ENCODE peak calls at places on chromosomes 4 and X, in four cellular contexts. One of them, this sample, is unnamed.

GRCh38 chr4:183738961-183739360 is 79.9 kb downstream of the TRAPPC11 start:
- DNase-seq in adrenal gland: no peak
- DNase-seq in uterus: no peak
- DNase-seq in mesendoderm: no peak
- DNase-seq in this sample: no peak

GRCh38 chr4:90727938-90728337 is 600.7 kb downstream of the CCSER1 start:
- DNase-seq in adrenal gland: no peak
- DNase-seq in uterus: no peak
- DNase-seq in mesendoderm: peak
- DNase-seq in this sample: peak

GRCh38 chr4:14835708-14836107 is 166.6 kb upstream of the CPEB2 start:
- DNase-seq in adrenal gland: peak
- DNase-seq in uterus: no peak
- DNase-seq in mesendoderm: no peak
- DNase-seq in this sample: no peak

GRCh38 chr4:143358923-143359694 is 22.4 kb downstream of the GAB1 start:
- DNase-seq in adrenal gland: no peak
- DNase-seq in uterus: no peak
- DNase-seq in mesendoderm: no peak
- DNase-seq in this sample: no peak

GRCh38 chrX:56313308-56313707 is 81.2 kb downstream of the KLF8 start:
- DNase-seq in adrenal gland: no peak
- DNase-seq in uterus: no peak
- DNase-seq in mesendoderm: no peak
- DNase-seq in this sample: no peak

GRCh38 chr4:139243448-139244365 is 36.3 kb downstream of the MGARP start:
- DNase-seq in adrenal gland: peak
- DNase-seq in uterus: no peak
- DNase-seq in mesendoderm: no peak
- DNase-seq in this sample: peak

GRCh38 chrX:24169211-24169610 is 19.7 kb downstream of the ZFX start:
- DNase-seq in adrenal gland: no peak
- DNase-seq in uterus: no peak
- DNase-seq in mesendoderm: no peak
- DNase-seq in this sample: no peak

GRCh38 chr4:34138385-34138784 is 2105.9 kb downstream of the ARAP2 start:
- DNase-seq in adrenal gland: no peak
- DNase-seq in uterus: no peak
- DNase-seq in mesendoderm: no peak
- DNase-seq in this sample: no peak

GRCh38 chr4:110612631-110613269 is 10.1 kb downstream of the PITX2 start:
- DNase-seq in adrenal gland: no peak
- DNase-seq in uterus: no peak
- DNase-seq in mesendoderm: peak
- DNase-seq in this sample: no peak

GRCh38 chr4:78308517-78308916 is 243.1 kb upstream of the ANXA3 start:
- DNase-seq in adrenal gland: no peak
- DNase-seq in uterus: no peak
- DNase-seq in mesendoderm: no peak
- DNase-seq in this sample: no peak

GRCh38 chr4:139725236-139725635 is 59.6 kb downstream of the MGST2 start:
- DNase-seq in adrenal gland: no peak
- DNase-seq in uterus: no peak
- DNase-seq in mesendoderm: no peak
- DNase-seq in this sample: no peak

GRCh38 chr4:76709454-76709853 is 188.5 kb downstream of the SOWAHB start:
- DNase-seq in adrenal gland: no peak
- DNase-seq in uterus: no peak
- DNase-seq in mesendoderm: no peak
- DNase-seq in this sample: peak

DNA sequence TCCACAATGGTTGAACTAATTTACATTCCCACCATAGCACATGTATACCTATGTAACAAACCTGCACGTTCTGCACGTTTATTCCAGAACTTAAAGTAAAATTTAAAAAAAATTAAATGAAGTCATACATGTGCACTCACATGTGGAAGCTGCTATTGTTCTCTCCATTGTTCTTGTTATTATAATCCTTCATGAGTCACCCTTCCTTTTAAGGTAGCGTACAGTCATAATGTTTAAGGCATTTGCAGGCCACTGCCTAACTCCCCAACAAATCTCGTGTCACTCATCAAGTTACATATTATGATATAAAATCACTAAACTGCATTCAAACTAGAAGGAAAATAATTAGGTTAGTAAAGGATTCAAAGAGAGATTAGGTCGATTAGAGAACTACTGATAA is 63.6 kb downstream of the SLC7A11 start:
- DNase-seq in adrenal gland: no peak
- DNase-seq in uterus: no peak
- DNase-seq in mesendoderm: no peak
- DNase-seq in this sample: peak
- H3K4me3 ChIP-seq in adrenal gland: no peak
- H3K4me3 ChIP-seq in uterus: no peak
- H3K4me3 ChIP-seq in mesendoderm: no peak
- H3K4me3 ChIP-seq in this sample: no peak

GRCh38 chr4:104421576-104421975 is 73.1 kb downstream of the CXXC4 start:
- DNase-seq in adrenal gland: no peak
- DNase-seq in uterus: no peak
- DNase-seq in mesendoderm: peak
- DNase-seq in this sample: no peak

GRCh38 chr4:104425003-104425402 is 69.7 kb downstream of the CXXC4 start:
- DNase-seq in adrenal gland: no peak
- DNase-seq in uterus: no peak
- DNase-seq in mesendoderm: no peak
- DNase-seq in this sample: no peak

GRCh38 chr4:104420766-104421165 is 73.9 kb downstream of the CXXC4 start:
- DNase-seq in adrenal gland: no peak
- DNase-seq in uterus: no peak
- DNase-seq in mesendoderm: peak
- DNase-seq in this sample: no peak

GRCh38 chr4:104425948-104426347 is 68.7 kb downstream of the CXXC4 start:
- DNase-seq in adrenal gland: no peak
- DNase-seq in uterus: no peak
- DNase-seq in mesendoderm: no peak
- DNase-seq in this sample: no peak

GRCh38 chr4:104424368-104424921 is 70.2 kb downstream of the CXXC4 start:
- DNase-seq in adrenal gland: no peak
- DNase-seq in uterus: no peak
- DNase-seq in mesendoderm: no peak
- DNase-seq in this sample: no peak
- H3K4me3 ChIP-seq in adrenal gland: no peak
- H3K4me3 ChIP-seq in uterus: no peak
- H3K4me3 ChIP-seq in mesendoderm: no peak
- H3K4me3 ChIP-seq in this sample: no peak

DNA sequence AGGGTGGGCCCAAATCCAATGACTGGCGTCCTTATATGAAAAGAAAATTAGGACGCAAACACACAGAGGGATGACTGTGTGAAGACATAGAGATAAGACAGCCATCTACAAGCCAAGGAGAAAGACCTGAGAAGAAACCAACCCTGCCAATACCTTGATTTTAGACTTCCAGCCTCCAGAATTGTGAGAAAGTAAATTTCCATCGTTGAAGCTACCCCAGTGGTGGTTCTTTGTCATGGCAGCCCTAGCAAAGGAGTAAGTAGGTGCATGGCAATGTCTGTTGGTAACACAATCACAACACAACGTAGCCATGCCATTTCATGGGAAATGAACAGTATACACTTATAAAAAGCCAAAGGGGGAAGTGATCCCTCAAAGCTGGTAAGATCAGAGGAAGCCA is 25.3 kb downstream of the SMIM20 start:
- DNase-seq in adrenal gland: no peak
- DNase-seq in uterus: no peak
- DNase-seq in mesendoderm: no peak
- DNase-seq in this sample: no peak
- H3K4me3 ChIP-seq in adrenal gland: no peak
- H3K4me3 ChIP-seq in uterus: no peak
- H3K4me3 ChIP-seq in mesendoderm: no peak
- H3K4me3 ChIP-seq in this sample: no peak

DNA sequence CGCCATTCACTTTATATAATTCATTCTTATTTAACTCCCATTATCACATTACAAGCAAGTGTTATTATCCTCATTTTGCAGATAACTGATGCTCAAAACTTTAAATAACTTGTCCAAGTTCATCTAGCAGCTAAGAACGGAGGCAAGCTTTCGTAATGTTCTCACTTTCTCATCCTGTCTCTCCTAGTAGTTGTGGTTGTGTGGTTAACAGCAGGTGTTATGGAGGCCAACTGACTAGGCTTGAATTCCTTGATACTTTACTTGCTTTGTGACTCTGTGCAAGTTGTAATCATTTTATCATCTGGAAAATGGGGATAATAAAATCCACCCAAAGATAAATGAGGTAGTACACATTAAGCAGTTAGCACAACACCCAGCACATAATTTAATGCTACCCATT is 109.9 kb upstream of the PTPN13 start:
- DNase-seq in adrenal gland: no peak
- DNase-seq in uterus: no peak
- DNase-seq in mesendoderm: no peak
- DNase-seq in this sample: no peak
- H3K4me3 ChIP-seq in adrenal gland: no peak
- H3K4me3 ChIP-seq in uterus: no peak
- H3K4me3 ChIP-seq in mesendoderm: no peak
- H3K4me3 ChIP-seq in this sample: no peak

GRCh38 chr4:1767770-1768366 is 25.2 kb upstream of the FGFR3 start:
- DNase-seq in adrenal gland: peak
- DNase-seq in uterus: no peak
- DNase-seq in mesendoderm: peak
- DNase-seq in this sample: no peak

GRCh38 chr4:1765409-1766335 is 27.4 kb upstream of the FGFR3 start:
- DNase-seq in adrenal gland: no peak
- DNase-seq in uterus: no peak
- DNase-seq in mesendoderm: peak
- DNase-seq in this sample: no peak

GRCh38 chr4:1767058-1767769 is 25.9 kb upstream of the FGFR3 start:
- DNase-seq in adrenal gland: no peak
- DNase-seq in uterus: no peak
- DNase-seq in mesendoderm: peak
- DNase-seq in this sample: no peak

GRCh38 chr4:1764670-1765069 is 28.4 kb upstream of the FGFR3 start:
- DNase-seq in adrenal gland: no peak
- DNase-seq in uterus: no peak
- DNase-seq in mesendoderm: no peak
- DNase-seq in this sample: no peak

DNA sequence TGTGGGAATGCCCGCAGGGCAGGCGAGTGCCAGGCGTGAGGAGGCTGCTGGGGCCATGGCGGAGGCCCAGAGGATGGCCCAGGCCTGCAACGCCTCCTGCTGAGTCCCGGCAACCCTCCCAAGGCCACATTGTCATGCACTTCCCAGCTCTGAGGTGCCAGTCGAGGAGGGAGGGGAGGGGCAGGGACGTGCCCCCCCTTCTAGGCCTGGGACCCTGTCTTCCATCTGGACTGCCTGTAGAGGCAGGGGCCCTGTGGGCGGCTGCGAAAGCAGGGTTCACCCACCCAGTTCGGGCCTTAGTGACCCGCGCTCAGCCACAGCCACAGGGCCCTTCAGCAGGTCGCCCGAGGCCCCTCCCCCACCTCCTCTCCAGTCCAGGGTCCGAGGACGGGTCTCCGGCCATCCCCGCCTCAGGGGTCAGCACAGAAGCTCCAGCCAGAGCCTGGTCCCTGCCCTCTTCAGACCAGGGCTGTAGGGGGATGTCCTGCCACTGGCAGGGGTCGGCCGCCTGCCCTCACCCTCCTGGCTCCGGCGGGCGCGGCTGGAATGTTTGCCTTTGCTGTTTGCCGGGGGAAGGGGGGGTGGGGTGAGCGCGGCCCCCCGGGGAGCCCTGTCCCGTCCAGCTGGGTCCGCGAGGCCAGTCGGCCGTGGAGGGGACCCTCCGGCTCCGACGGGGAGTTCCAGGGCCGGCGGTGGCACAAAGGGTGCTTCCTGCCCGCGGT is 26.6 kb upstream of the FGFR3 start:
- DNase-seq in adrenal gland: peak
- DNase-seq in uterus: no peak
- DNase-seq in mesendoderm: peak
- DNase-seq in this sample: no peak
- H3K4me3 ChIP-seq in adrenal gland: no peak
- H3K4me3 ChIP-seq in uterus: no peak
- H3K4me3 ChIP-seq in mesendoderm: no peak
- H3K4me3 ChIP-seq in this sample: no peak

GRCh38 chr4:88533088-88533790 is 9.7 kb upstream of the PYURF start:
- DNase-seq in adrenal gland: no peak
- DNase-seq in uterus: no peak
- DNase-seq in mesendoderm: peak
- DNase-seq in this sample: no peak

GRCh38 chr4:88537725-88538124 is 14.1 kb upstream of the PYURF start:
- DNase-seq in adrenal gland: no peak
- DNase-seq in uterus: no peak
- DNase-seq in mesendoderm: no peak
- DNase-seq in this sample: no peak

GRCh38 chr4:88531549-88531948 is 8.0 kb upstream of the PYURF start:
- DNase-seq in adrenal gland: no peak
- DNase-seq in uterus: no peak
- DNase-seq in mesendoderm: no peak
- DNase-seq in this sample: no peak

GRCh38 chr4:88535090-88535755 is 11.6 kb upstream of the PYURF start:
- DNase-seq in adrenal gland: no peak
- DNase-seq in uterus: no peak
- DNase-seq in mesendoderm: no peak
- DNase-seq in this sample: no peak

DNA sequence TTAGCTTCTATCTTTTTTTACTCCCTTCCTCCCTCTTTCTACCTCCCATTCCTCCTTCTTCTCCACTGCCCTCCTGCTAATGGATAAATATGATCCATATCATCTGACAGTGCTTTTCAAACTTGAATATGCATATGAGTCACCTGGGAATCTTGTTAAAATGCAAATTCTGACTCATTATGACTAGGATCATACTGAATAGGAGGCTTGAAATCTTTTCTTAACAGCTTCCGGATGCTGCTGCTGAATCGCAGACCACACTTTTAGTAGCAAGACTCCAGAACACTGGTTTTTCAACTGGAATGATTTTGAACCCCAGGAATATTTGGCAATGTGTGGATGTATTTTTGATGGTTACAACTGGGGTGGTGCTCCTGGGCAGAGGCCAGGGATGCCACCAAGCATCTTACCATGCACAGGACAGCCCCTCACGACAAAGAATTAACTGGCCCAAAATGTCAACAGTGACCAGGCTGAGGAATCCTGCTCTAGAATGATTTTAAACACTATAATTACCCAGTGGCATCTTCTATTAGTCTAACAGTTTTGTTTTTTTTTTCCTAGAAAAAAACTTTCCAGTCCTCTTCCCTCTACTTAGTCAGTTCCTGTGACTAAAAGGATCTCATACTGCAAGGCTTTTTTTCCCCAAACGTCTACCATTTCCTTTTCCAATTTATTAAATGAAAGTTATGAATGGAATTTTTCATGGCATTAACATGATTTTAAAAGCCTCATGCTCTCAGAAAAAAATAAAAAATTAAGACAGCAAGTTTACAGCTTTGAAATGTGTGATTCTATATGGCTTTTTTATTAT is 10.6 kb upstream of the PYURF start:
- DNase-seq in adrenal gland: no peak
- DNase-seq in uterus: no peak
- DNase-seq in mesendoderm: peak
- DNase-seq in this sample: peak
- H3K4me3 ChIP-seq in adrenal gland: no peak
- H3K4me3 ChIP-seq in uterus: no peak
- H3K4me3 ChIP-seq in mesendoderm: no peak
- H3K4me3 ChIP-seq in this sample: no peak

This sample was measured in SJSA1.